ENCODE peak calls at places on chromosomes 2 and 18, in seven cellular contexts. One of them, this sample, is unnamed.

GRCh38 chr2:9230051-9230802 is 23.6 kb downstream of the ASAP2 start:
- DNase-seq in SK-N-SH: peak; percentile 66
- DNase-seq in HepG2: no peak
- DNase-seq in K562: no peak
- DNase-seq in H1: no peak
- DNase-seq in HCT116: no peak
- DNase-seq in GM12878: no peak
- DNase-seq in this sample: no peak

GRCh38 chr18:48136051-48136543 is 205.6 kb upstream of the SMAD2 start:
- DNase-seq in SK-N-SH: peak; percentile 86
- DNase-seq in HepG2: no peak
- DNase-seq in K562: no peak
- DNase-seq in H1: no peak
- DNase-seq in HCT116: no peak
- DNase-seq in GM12878: no peak
- DNase-seq in this sample: no peak

GRCh38 chr18:28961669-28962228 is 784.8 kb upstream of the CDH2 start:
- DNase-seq in SK-N-SH: peak; percentile 14
- DNase-seq in HepG2: peak; percentile 36
- DNase-seq in K562: peak; percentile 9
- DNase-seq in H1: peak; percentile 21
- DNase-seq in HCT116: peak; percentile 39
- DNase-seq in GM12878: no peak
- DNase-seq in this sample: peak; percentile 66

GRCh38 chr2:73043978-73044832 is 27.3 kb downstream of the SFXN5 start:
- DNase-seq in SK-N-SH: no peak
- DNase-seq in HepG2: peak; percentile 61
- DNase-seq in K562: no peak
- DNase-seq in H1: no peak
- DNase-seq in HCT116: no peak
- DNase-seq in GM12878: no peak
- DNase-seq in this sample: no peak

GRCh38 chr18:59604877-59605276 is 92.3 kb downstream of the CCBE1 start:
- DNase-seq in SK-N-SH: no peak
- DNase-seq in HepG2: no peak
- DNase-seq in K562: no peak
- DNase-seq in H1: no peak
- DNase-seq in HCT116: no peak
- DNase-seq in GM12878: no peak
- DNase-seq in this sample: no peak

GRCh38 chr18:64234336-64234735 is 85.4 kb upstream of the LINC00305 start:
- DNase-seq in SK-N-SH: no peak
- DNase-seq in HepG2: no peak
- DNase-seq in K562: no peak
- DNase-seq in H1: no peak
- DNase-seq in HCT116: no peak
- DNase-seq in GM12878: no peak
- DNase-seq in this sample: no peak

GRCh38 chr2:12469053-12469625 is 247.6 kb upstream of the TRIB2 start:
- DNase-seq in SK-N-SH: no peak
- DNase-seq in HepG2: no peak
- DNase-seq in K562: no peak
- DNase-seq in H1: no peak
- DNase-seq in HCT116: no peak
- DNase-seq in GM12878: no peak
- DNase-seq in this sample: no peak

GRCh38 chr2:148455791-148456190 is 188.8 kb upstream of the EPC2 start:
- DNase-seq in SK-N-SH: no peak
- DNase-seq in HepG2: peak; percentile 17
- DNase-seq in K562: no peak
- DNase-seq in H1: no peak
- DNase-seq in HCT116: no peak
- DNase-seq in GM12878: no peak
- DNase-seq in this sample: no peak

GRCh38 chr2:20223345-20224190 is 1.4 kb downstream of the SDC1 start:
- DNase-seq in SK-N-SH: peak; percentile 97
- DNase-seq in HepG2: peak; percentile 61
- DNase-seq in K562: no peak
- DNase-seq in H1: no peak
- DNase-seq in HCT116: no peak
- DNase-seq in GM12878: no peak
- DNase-seq in this sample: peak; percentile 47

GRCh38 chr18:39841133-39842041 is 2113.6 kb upstream of the PIK3C3 start:
- DNase-seq in SK-N-SH: peak; percentile 84
- DNase-seq in HepG2: peak; percentile 60
- DNase-seq in K562: no peak
- DNase-seq in H1: peak; percentile 43
- DNase-seq in HCT116: peak; percentile 28
- DNase-seq in GM12878: no peak
- DNase-seq in this sample: peak; percentile 71

GRCh38 chr2:238046871-238047270 is 13.9 kb upstream of the SCLY start:
- DNase-seq in SK-N-SH: no peak
- DNase-seq in HepG2: no peak
- DNase-seq in K562: no peak
- DNase-seq in H1: no peak
- DNase-seq in HCT116: no peak
- DNase-seq in GM12878: no peak
- DNase-seq in this sample: no peak

GRCh38 chr2:69514406-69514805 is 77.2 kb upstream of the NFU1 start:
- DNase-seq in SK-N-SH: no peak
- DNase-seq in HepG2: no peak
- DNase-seq in K562: no peak
- DNase-seq in H1: no peak
- DNase-seq in HCT116: no peak
- DNase-seq in GM12878: no peak
- DNase-seq in this sample: no peak

GRCh38 chr2:233912799-233913423 is 4.3 kb upstream of the TRPM8 start:
- DNase-seq in SK-N-SH: no peak
- DNase-seq in HepG2: peak; percentile 41
- DNase-seq in K562: peak; percentile 29
- DNase-seq in H1: no peak
- DNase-seq in HCT116: no peak
- DNase-seq in GM12878: no peak
- DNase-seq in this sample: peak; percentile 19

GRCh38 chr2:111705711-111706323 is 178.2 kb downstream of the ANAPC1 start:
- DNase-seq in SK-N-SH: no peak
- DNase-seq in HepG2: peak; percentile 69
- DNase-seq in K562: no peak
- DNase-seq in H1: peak; percentile 79
- DNase-seq in HCT116: peak; percentile 86
- DNase-seq in GM12878: peak; percentile 78
- DNase-seq in this sample: no peak

GRCh38 chr2:100655446-100655845 is 92.7 kb downstream of the PDCL3 start:
- DNase-seq in SK-N-SH: no peak
- DNase-seq in HepG2: no peak
- DNase-seq in K562: no peak
- DNase-seq in H1: no peak
- DNase-seq in HCT116: no peak
- DNase-seq in GM12878: no peak
- DNase-seq in this sample: no peak

GRCh38 chr2:222848862-222849261 is 12.0 kb upstream of the ACSL3 start:
- DNase-seq in SK-N-SH: no peak
- DNase-seq in HepG2: no peak
- DNase-seq in K562: no peak
- DNase-seq in H1: no peak
- DNase-seq in HCT116: no peak
- DNase-seq in GM12878: no peak
- DNase-seq in this sample: no peak

GRCh38 chr2:48998449-48998848 is 155.9 kb downstream of the FSHR start:
- DNase-seq in SK-N-SH: no peak
- DNase-seq in HepG2: no peak
- DNase-seq in K562: no peak
- DNase-seq in H1: no peak
- DNase-seq in HCT116: no peak
- DNase-seq in GM12878: no peak
- DNase-seq in this sample: no peak

DNA sequence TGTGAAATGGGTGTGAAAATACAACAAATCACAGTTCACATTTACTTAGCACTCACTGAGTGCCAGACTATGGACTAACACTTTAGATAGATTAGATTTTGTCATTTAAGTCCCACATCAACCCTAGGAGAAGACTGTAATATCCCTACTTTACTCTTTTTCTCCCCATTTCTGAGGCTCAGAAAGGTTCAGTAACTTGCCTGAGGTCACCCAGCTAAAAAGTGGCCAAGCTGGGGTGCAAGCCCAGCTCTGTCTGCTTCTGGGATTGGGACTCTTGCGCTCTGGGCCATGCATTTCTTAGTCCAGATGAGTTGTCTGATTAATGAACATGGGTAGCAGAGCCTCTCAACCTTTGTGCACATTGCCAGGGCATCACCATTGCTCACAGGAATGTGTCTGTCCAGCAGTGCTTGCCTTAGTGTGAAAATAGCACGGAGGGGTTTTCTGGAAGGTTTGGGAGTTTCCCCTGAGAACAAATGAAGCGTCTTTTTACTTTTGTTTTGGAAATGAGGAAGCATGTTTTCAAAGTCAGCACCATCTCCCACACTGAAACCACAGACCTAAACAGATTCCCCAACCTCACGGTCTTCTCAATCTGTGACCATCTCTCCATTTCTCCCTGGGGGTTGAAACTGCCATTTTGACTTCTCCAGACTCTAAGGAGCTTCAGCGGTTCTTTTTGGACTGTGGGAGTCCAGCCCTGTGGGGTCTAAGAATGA is 31.9 kb downstream of the NRP2 start:
- DNase-seq in SK-N-SH: no peak
- DNase-seq in HepG2: no peak
- DNase-seq in K562: no peak
- DNase-seq in H1: no peak
- DNase-seq in HCT116: no peak
- DNase-seq in GM12878: peak; percentile 78
- DNase-seq in this sample: no peak
- TF ChIP-seq JUND in SK-N-SH: no peak
- TF ChIP-seq JUND in HepG2: no peak
- TF ChIP-seq JUND in K562: no peak
- TF ChIP-seq JUND in H1: no peak
- TF ChIP-seq JUND in HCT116: no peak
- TF ChIP-seq JUND in GM12878: no peak
- TF ChIP-seq JUND in this sample: no peak

DNA sequence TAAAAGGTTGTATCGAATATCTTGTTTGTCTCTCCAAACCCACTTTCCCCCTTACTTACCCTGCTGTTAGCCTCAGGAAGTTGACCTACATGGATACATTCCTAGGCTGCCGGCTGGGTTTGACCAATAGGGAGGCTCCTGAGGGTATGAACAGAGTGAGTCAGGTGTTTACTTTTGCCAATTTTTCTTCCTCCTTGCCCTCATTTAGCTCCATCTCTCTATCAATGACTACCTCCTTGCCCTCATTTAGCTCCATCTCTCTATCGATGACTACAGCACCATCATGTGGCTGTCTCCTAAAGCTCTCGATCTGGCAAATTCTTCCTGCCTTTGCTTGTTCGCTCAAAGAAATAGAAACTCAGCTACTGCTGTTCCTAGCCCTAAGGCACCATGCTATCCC is 571.9 kb upstream of the CRIM1 start:
- DNase-seq in SK-N-SH: no peak
- DNase-seq in HepG2: peak; percentile 32
- DNase-seq in K562: no peak
- DNase-seq in H1: peak; percentile 15
- DNase-seq in HCT116: no peak
- DNase-seq in GM12878: no peak
- DNase-seq in this sample: peak; percentile 12
- TF ChIP-seq JUND in SK-N-SH: no peak
- TF ChIP-seq JUND in HepG2: no peak
- TF ChIP-seq JUND in K562: no peak
- TF ChIP-seq JUND in H1: no peak
- TF ChIP-seq JUND in HCT116: no peak
- TF ChIP-seq JUND in GM12878: no peak
- TF ChIP-seq JUND in this sample: peak; percentile 72

GRCh38 chr2:202039278-202040100 is 5.8 kb downstream of the FZD7 start:
- DNase-seq in SK-N-SH: no peak
- DNase-seq in HepG2: no peak
- DNase-seq in K562: no peak
- DNase-seq in H1: no peak
- DNase-seq in HCT116: no peak
- DNase-seq in GM12878: no peak
- DNase-seq in this sample: no peak
- TF ChIP-seq JUND in SK-N-SH: no peak
- TF ChIP-seq JUND in HepG2: no peak
- TF ChIP-seq JUND in K562: no peak
- TF ChIP-seq JUND in H1: no peak
- TF ChIP-seq JUND in HCT116: no peak
- TF ChIP-seq JUND in GM12878: no peak
- TF ChIP-seq JUND in this sample: no peak

DNA sequence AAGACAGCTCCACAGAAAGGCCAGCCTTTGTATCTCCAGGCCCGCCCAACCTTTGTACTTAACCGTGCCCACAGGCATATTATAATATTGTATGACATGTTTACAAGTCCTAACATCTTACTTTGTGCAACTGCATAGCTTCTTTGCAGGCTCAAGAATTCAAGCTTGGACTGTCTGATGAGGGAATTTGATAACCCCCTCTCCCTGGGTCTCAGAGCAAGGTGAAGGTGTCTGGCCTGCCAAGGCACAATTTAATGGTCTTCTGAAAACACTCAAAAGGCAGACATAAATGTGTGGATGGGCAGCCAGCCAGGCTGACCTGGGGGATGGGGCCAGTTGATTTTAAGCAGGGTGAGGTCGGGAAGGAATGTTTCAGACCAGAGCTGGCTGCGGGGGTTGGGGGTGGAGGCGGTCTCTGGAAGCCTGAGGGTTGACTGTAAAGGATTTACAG is 732.7 kb upstream of the FANCL start:
- DNase-seq in SK-N-SH: peak; percentile 9
- DNase-seq in HepG2: no peak
- DNase-seq in K562: no peak
- DNase-seq in H1: peak; percentile 43
- DNase-seq in HCT116: no peak
- DNase-seq in GM12878: no peak
- DNase-seq in this sample: no peak
- TF ChIP-seq JUND in SK-N-SH: no peak
- TF ChIP-seq JUND in HepG2: no peak
- TF ChIP-seq JUND in K562: no peak
- TF ChIP-seq JUND in H1: no peak
- TF ChIP-seq JUND in HCT116: no peak
- TF ChIP-seq JUND in GM12878: no peak
- TF ChIP-seq JUND in this sample: no peak

GRCh38 chr2:109558076-109558882 is 55.5 kb downstream of the SEPTIN10 start:
- DNase-seq in SK-N-SH: no peak
- DNase-seq in HepG2: peak; percentile 96
- DNase-seq in K562: peak; percentile 4
- DNase-seq in H1: no peak
- DNase-seq in HCT116: peak; percentile 68
- DNase-seq in GM12878: no peak
- DNase-seq in this sample: peak; percentile 54
- TF ChIP-seq JUND in SK-N-SH: peak; percentile 42
- TF ChIP-seq JUND in HepG2: peak; percentile 28
- TF ChIP-seq JUND in K562: no peak
- TF ChIP-seq JUND in H1: no peak
- TF ChIP-seq JUND in HCT116: peak; percentile 86
- TF ChIP-seq JUND in GM12878: no peak
- TF ChIP-seq JUND in this sample: no peak

GRCh38 chr18:45920367-45920766 is 46.8 kb downstream of the EPG5 start:
- DNase-seq in SK-N-SH: peak; percentile 68
- DNase-seq in HepG2: no peak
- DNase-seq in K562: no peak
- DNase-seq in H1: no peak
- DNase-seq in HCT116: no peak
- DNase-seq in GM12878: no peak
- DNase-seq in this sample: no peak
- TF ChIP-seq JUND in SK-N-SH: peak; percentile 3
- TF ChIP-seq JUND in HepG2: no peak
- TF ChIP-seq JUND in K562: no peak
- TF ChIP-seq JUND in H1: no peak
- TF ChIP-seq JUND in HCT116: no peak
- TF ChIP-seq JUND in GM12878: no peak
- TF ChIP-seq JUND in this sample: no peak

This sample was measured in T47D.